ENCODE peak calls at places on chromosomes 11 and 22, in ten cellular contexts. I is GM10248, H is fibroblast of pulmonary artery, C is RWPE1, O is IMR-90, J is heart left ventricle, K is A549, W is tibial nerve, X is hepatocyte, E is psoas muscle. L is an unnamed sample.

GRCh38 chr22:18991828-18992442 is 55.8 kb upstream of the PRODH start:
- DNase-seq in X (no peak), W (no peak), C (no peak), O (no peak), K (no peak), E (no peak), J (no peak), H (no peak), I (no peak), L (no peak)

GRCh38 chr22:30204742-30205111 is 41.8 kb downstream of the LIF start:
- DNase-seq in J (no peak), C (no peak), I (no peak), X (peak), K (no peak), W (no peak), E (peak), O (peak), H (peak), L (no peak)

GRCh38 chr11:46361283-46362145 is 14.3 kb downstream of the DGKZ start:
- DNase-seq in C (no peak), W (no peak), E (peak), I (peak), K (no peak), X (no peak), O (peak), H (peak), J (peak), L (peak)

GRCh38 chr22:23225724-23226496 is 45.6 kb downstream of the BCR start:
- DNase-seq in I (no peak), O (no peak), C (peak), K (peak), H (peak), J (peak), E (peak), W (no peak), X (no peak), L (no peak)

GRCh38 chr11:22192289-22192641 is 620 bp upstream of the ANO5 start:
- DNase-seq in O (no peak), K (peak), X (peak), W (no peak), H (no peak), E (no peak), J (no peak), I (peak), C (no peak), L (no peak)

GRCh38 chr11:88231894-88232482 is 56.7 kb upstream of the RAB38 start:
- DNase-seq in W (no peak), I (peak), C (peak), E (no peak), H (peak), J (no peak), O (peak), K (peak), X (peak), L (no peak)

GRCh38 chr11:78158987-78159662 is 19.7 kb upstream of the ALG8 start:
- DNase-seq in J (no peak), K (no peak), C (no peak), E (no peak), I (no peak), O (peak), H (no peak), X (no peak), W (no peak), L (no peak)

GRCh38 chr11:284081-285020 is 4.6 kb upstream of the PGGHG start:
- DNase-seq in E (no peak), X (no peak), K (no peak), C (no peak), J (no peak), I (no peak), O (no peak), W (no peak), H (no peak), L (peak)

GRCh38 chr11:90434858-90435257 is 212.0 kb upstream of the CHORDC1 start:
- DNase-seq in H (no peak), O (no peak), X (peak), W (no peak), J (no peak), I (no peak), E (no peak), K (peak), C (no peak), L (no peak)

GRCh38 chr11:45806937-45807791 is 2.2 kb downstream of the SLC35C1 start:
- DNase-seq in X (no peak), O (no peak), K (no peak), E (no peak), C (no peak), I (no peak), W (no peak), H (peak), J (no peak), L (no peak)

GRCh38 chr22:25406510-25407210 is 157.8 kb upstream of the GRK3 start:
- DNase-seq in K (no peak), J (peak), E (no peak), I (no peak), X (no peak), O (no peak), W (no peak), C (no peak), H (no peak), L (no peak)

GRCh38 chr22:19615001-19615461 is 90.8 kb upstream of the CLDN5 start:
- DNase-seq in O (no peak), C (no peak), H (no peak), W (no peak), I (peak), K (no peak), X (no peak), E (no peak), J (no peak), L (no peak)

DNA sequence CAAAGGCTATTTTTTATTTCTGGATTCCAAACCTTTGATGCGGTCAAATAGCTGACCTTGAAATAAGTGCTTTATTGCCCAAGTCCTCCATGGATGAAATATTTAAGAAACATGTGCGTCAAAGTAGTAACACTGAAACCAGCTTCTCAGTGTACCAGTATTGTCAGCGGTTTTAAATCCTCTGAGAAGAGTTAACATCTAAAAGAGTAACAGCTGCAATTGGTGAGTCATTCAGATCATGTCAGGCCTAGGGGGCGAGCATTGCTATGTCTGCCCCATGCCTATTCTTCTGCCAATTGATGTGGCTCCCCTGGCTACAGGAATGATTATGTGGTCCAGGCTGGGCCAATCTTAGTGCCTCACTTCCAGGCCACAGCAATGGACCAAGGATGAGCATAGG is 263.3 kb upstream of the SORL1-AS1 start:
- DNase-seq in H (peak), O (peak), C (no peak), W (no peak), J (no peak), I (no peak), K (no peak), X (no peak), E (no peak), L (no peak)
- TF ChIP-seq CTCF in H (no peak), O (no peak), C (no peak), W (no peak), J (no peak), I (no peak), K (no peak), X (no peak), E (no peak), L (no peak)

GRCh38 chr22:34975721-34976120 is 90.2 kb upstream of the ISX start:
- DNase-seq in X (no peak), C (no peak), I (no peak), O (no peak), K (peak), W (no peak), H (no peak), E (no peak), J (no peak), L (no peak)
- TF ChIP-seq CTCF in X (peak), C (no peak), I (no peak), O (no peak), K (peak), W (no peak), H (no peak), E (no peak), J (no peak), L (no peak)

GRCh38 chr22:31291716-31292644 is at the start of gene PIK3IP1:
- DNase-seq in I (peak), E (peak), W (peak), H (peak), O (peak), C (peak), J (peak), X (peak), K (peak), L (peak)

GRCh38 chr22:31288496-31289235 is 3.6 kb downstream of the PIK3IP1 start:
- DNase-seq in I (no peak), K (no peak), J (no peak), E (no peak), O (no peak), H (no peak), W (no peak), X (no peak), C (no peak), L (no peak)

GRCh38 chr22:31291403-31291715 is 929 bp downstream of the PIK3IP1 start:
- DNase-seq in H (no peak), X (no peak), C (no peak), J (no peak), I (no peak), W (no peak), E (no peak), O (no peak), K (no peak), L (no peak)

GRCh38 chr22:31289335-31289734 is 3.0 kb downstream of the PIK3IP1 start:
- DNase-seq in E (no peak), O (no peak), J (no peak), W (no peak), H (no peak), I (no peak), K (no peak), C (no peak), X (no peak), L (no peak)

DNA sequence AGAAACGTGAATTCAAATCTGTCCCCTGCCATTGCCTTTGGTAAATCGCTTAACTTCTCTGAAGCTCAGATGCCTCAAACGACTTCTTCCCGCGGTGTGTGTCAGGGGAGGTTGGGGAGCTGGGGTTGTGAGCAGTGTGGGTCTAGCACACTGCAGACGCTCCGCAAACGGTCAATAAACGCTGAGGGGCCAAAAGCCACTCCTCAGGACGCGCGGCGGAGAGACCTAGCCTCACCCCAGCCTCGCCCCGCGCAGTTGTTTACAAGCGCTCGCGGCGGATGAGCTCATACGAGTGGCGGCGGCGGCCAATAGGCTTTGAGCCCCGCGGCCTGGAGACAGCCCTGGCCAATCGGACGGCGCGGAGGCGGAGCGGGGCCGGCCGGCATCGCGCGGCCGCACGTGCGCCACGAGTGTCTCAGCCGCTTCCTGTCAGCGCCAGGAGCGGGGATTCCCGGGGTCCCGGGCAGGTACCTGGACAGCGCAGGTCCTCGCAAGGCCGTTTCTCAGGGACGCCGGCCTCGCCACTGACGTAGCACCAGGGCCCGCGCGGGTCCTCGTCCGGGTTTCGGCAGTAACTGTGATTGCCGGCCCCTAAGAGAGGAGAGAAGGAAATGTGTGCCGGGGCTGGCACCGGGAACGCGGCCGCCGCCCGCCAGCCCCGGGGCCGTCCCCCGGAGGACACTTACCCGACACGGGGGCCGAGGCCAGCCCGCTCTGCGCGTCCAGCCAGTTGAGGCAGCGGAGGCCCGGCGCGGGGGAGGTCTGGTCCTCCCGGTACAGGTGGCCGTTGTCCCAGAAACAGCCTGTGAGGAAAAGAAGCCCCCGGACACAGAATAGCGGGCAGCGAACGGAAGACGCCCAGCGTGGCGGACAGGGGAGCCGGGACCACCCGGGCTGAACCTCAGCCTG is 1.5 kb downstream of the PIK3IP1 start:
- DNase-seq in J (peak), W (peak), H (peak), K (peak), C (peak), E (peak), I (peak), O (peak), X (peak), L (peak)
- TF ChIP-seq CTCF in J (no peak), W (no peak), H (no peak), K (no peak), C (no peak), E (no peak), I (no peak), O (no peak), X (no peak), L (no peak)

GRCh38 chr11:29324328-29324727 is 692.5 kb downstream of the KCNA4 start:
- DNase-seq in H (peak), K (no peak), O (no peak), W (no peak), J (no peak), C (no peak), E (no peak), X (no peak), I (no peak), L (no peak)

GRCh38 chr11:29334781-29335140 is 682.1 kb downstream of the KCNA4 start:
- DNase-seq in J (no peak), H (no peak), C (no peak), W (no peak), O (peak), X (no peak), I (no peak), E (no peak), K (no peak), L (no peak)

GRCh38 chr11:29333993-29334780 is 682.6 kb downstream of the KCNA4 start:
- DNase-seq in X (peak), J (no peak), E (no peak), W (no peak), O (peak), K (peak), I (peak), H (peak), C (peak), L (no peak)

GRCh38 chr11:29326757-29327156 is 690.1 kb downstream of the KCNA4 start:
- DNase-seq in X (no peak), W (no peak), J (no peak), O (no peak), I (no peak), K (no peak), H (no peak), C (no peak), E (no peak), L (no peak)

DNA sequence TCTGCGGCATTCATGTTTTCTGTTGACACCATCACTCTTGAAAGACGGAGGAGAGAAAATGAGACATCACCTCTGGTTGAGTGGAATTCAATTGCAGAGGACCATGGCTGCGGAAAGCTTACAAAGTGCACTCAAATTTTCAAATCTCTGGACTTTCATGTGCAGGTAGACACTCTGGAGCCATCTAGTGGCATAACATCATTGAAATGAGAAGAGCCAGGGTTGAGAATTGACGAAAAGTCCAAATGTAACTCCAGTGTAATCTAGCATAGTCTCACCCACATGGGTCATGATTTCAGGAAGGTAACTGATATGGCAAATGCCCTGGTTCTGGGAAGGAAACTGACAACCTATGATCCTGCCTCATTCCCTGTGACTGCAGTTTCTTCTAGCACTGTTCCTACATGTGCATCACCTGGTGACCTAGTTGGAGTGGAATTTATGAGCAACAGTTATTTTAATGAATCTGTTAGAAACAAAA is 687.8 kb downstream of the KCNA4 start:
- DNase-seq in O (peak), X (peak), C (peak), K (peak), W (no peak), J (no peak), I (peak), E (no peak), H (peak), L (no peak)
- TF ChIP-seq CTCF in O (peak), X (peak), C (peak), K (peak), W (peak), J (no peak), I (peak), E (no peak), H (peak), L (no peak)

GRCh38 chr11:58905716-58906547 is 33.4 kb upstream of the GLYATL1 start:
- DNase-seq in X (peak), H (peak), I (no peak), C (peak), O (peak), K (peak), J (peak), W (peak), E (peak), L (no peak)
- TF ChIP-seq CTCF in X (peak), H (peak), I (no peak), C (no peak), O (peak), K (no peak), J (no peak), W (no peak), E (no peak), L (no peak)

DNA sequence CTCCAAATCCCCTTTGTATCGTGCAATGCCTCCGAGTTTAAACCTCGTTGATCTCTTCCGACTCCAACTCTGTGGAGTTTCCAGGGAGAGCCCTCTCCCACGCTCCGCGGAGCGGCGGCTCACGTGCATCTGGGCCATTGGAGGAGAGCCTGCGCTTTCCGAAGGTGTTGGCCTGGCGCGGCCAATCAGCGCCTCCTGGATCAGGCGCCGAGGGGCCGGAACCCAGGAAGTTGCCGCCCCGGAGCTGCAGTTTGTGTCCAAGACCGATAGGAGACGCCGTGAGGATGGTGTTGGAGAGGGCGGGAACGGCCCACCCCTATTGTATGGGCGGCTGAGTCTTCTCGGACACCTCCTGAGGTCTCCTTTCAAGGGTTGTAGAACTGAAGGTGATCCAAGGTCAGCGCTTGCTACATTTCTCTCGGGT is 1.6 kb downstream of the ADAMTS15 start:
- DNase-seq in W (peak), J (peak), I (no peak), O (peak), X (peak), C (no peak), K (no peak), E (peak), H (peak), L (no peak)
- TF ChIP-seq CTCF in W (peak), J (peak), I (no peak), O (peak), X (peak), C (no peak), K (no peak), E (peak), H (peak), L (no peak)

GRCh38 chr11:60130496-60130895 is 42.0 kb downstream of the MS4A2 start:
- DNase-seq in O (no peak), X (peak), E (no peak), I (peak), J (no peak), K (peak), W (no peak), C (peak), H (peak), L (no peak)
- TF ChIP-seq CTCF in O (no peak), X (peak), E (no peak), I (peak), J (peak), K (peak), W (no peak), C (peak), H (no peak), L (no peak)

GRCh38 chr11:117945047-117945820 is 16.0 kb upstream of the TMPRSS13 start:
- DNase-seq in E (no peak), O (no peak), I (no peak), X (no peak), C (no peak), K (no peak), J (no peak), W (no peak), H (no peak), L (no peak)
- TF ChIP-seq CTCF in E (peak), O (no peak), I (peak), X (peak), C (no peak), K (no peak), J (no peak), W (no peak), H (peak), L (no peak)